ENCODE peak calls at places on chromosomes 5 and 9, in ten cellular contexts. One of them, this sample, is unnamed.

GRCh38 chr5:62931081-62931480 is 352.5 kb downstream of the LRRC70 start:
- DNase-seq in breast epithelium: no peak
- DNase-seq in IMR-90: no peak
- DNase-seq in K562: no peak
- DNase-seq in ovary: no peak
- DNase-seq in transverse colon: no peak
- DNase-seq in A549: no peak
- DNase-seq in heart left ventricle: no peak
- DNase-seq in tibial nerve: no peak
- DNase-seq in adrenal gland: no peak
- DNase-seq in this sample: no peak

GRCh38 chr5:56088967-56089829 is 94.4 kb upstream of the IL6ST start:
- DNase-seq in ovary: no peak
- DNase-seq in tibial nerve: no peak
- DNase-seq in A549: peak; percentile 31
- DNase-seq in IMR-90: peak; percentile 80
- DNase-seq in heart left ventricle: no peak
- DNase-seq in K562: no peak
- DNase-seq in transverse colon: no peak
- DNase-seq in adrenal gland: no peak
- DNase-seq in breast epithelium: no peak
- DNase-seq in this sample: no peak

GRCh38 chr5:175750476-175751080 is 92.7 kb downstream of the HRH2 start:
- DNase-seq in adrenal gland: no peak
- DNase-seq in transverse colon: no peak
- DNase-seq in IMR-90: no peak
- DNase-seq in breast epithelium: no peak
- DNase-seq in A549: no peak
- DNase-seq in tibial nerve: no peak
- DNase-seq in ovary: no peak
- DNase-seq in heart left ventricle: no peak
- DNase-seq in K562: no peak
- DNase-seq in this sample: no peak

GRCh38 chr5:527646-528591 is 3.7 kb upstream of the SLC9A3 start:
- DNase-seq in K562: no peak
- DNase-seq in breast epithelium: no peak
- DNase-seq in transverse colon: no peak
- DNase-seq in adrenal gland: no peak
- DNase-seq in ovary: no peak
- DNase-seq in heart left ventricle: no peak
- DNase-seq in A549: no peak
- DNase-seq in tibial nerve: no peak
- DNase-seq in IMR-90: no peak
- DNase-seq in this sample: no peak

GRCh38 chr9:134186471-134187109 is 22.2 kb upstream of the RNU6ATAC start:
- DNase-seq in A549: no peak
- DNase-seq in IMR-90: no peak
- DNase-seq in breast epithelium: no peak
- DNase-seq in K562: peak; percentile 44
- DNase-seq in adrenal gland: peak; percentile 59
- DNase-seq in transverse colon: peak; percentile 14
- DNase-seq in ovary: peak; percentile 87
- DNase-seq in tibial nerve: no peak
- DNase-seq in heart left ventricle: no peak
- DNase-seq in this sample: no peak

GRCh38 chr5:179559280-179560252 is 9.2 kb downstream of the RUFY1 start:
- DNase-seq in tibial nerve: peak; percentile 94
- DNase-seq in adrenal gland: peak; percentile 99
- DNase-seq in heart left ventricle: peak; percentile 99
- DNase-seq in K562: no peak
- DNase-seq in breast epithelium: peak; percentile 99
- DNase-seq in transverse colon: peak; percentile 98
- DNase-seq in ovary: peak; percentile 98
- DNase-seq in IMR-90: peak; percentile 98
- DNase-seq in A549: peak; percentile 99
- DNase-seq in this sample: peak; percentile 97

GRCh38 chr9:97673922-97674321 is 23.2 kb downstream of the XPA start:
- DNase-seq in transverse colon: no peak
- DNase-seq in ovary: no peak
- DNase-seq in tibial nerve: no peak
- DNase-seq in K562: no peak
- DNase-seq in breast epithelium: no peak
- DNase-seq in adrenal gland: no peak
- DNase-seq in A549: no peak
- DNase-seq in IMR-90: no peak
- DNase-seq in heart left ventricle: no peak
- DNase-seq in this sample: no peak

GRCh38 chr5:110785356-110785755 is 46.5 kb downstream of the SLC25A46 start:
- DNase-seq in IMR-90: peak; percentile 60
- DNase-seq in K562: no peak
- DNase-seq in adrenal gland: no peak
- DNase-seq in breast epithelium: no peak
- DNase-seq in transverse colon: no peak
- DNase-seq in ovary: no peak
- DNase-seq in heart left ventricle: no peak
- DNase-seq in A549: no peak
- DNase-seq in tibial nerve: no peak
- DNase-seq in this sample: no peak

GRCh38 chr5:168147536-168148460 is 143.6 kb upstream of the WWC1 start:
- DNase-seq in adrenal gland: no peak
- DNase-seq in breast epithelium: no peak
- DNase-seq in heart left ventricle: no peak
- DNase-seq in IMR-90: no peak
- DNase-seq in K562: no peak
- DNase-seq in transverse colon: no peak
- DNase-seq in tibial nerve: no peak
- DNase-seq in ovary: no peak
- DNase-seq in A549: no peak
- DNase-seq in this sample: no peak

GRCh38 chr5:168152660-168153059 is 138.8 kb upstream of the WWC1 start:
- DNase-seq in tibial nerve: no peak
- DNase-seq in ovary: no peak
- DNase-seq in transverse colon: no peak
- DNase-seq in breast epithelium: no peak
- DNase-seq in adrenal gland: no peak
- DNase-seq in IMR-90: no peak
- DNase-seq in K562: no peak
- DNase-seq in heart left ventricle: no peak
- DNase-seq in A549: no peak
- DNase-seq in this sample: no peak

GRCh38 chr5:168155585-168155984 is 135.9 kb upstream of the WWC1 start:
- DNase-seq in A549: no peak
- DNase-seq in IMR-90: no peak
- DNase-seq in transverse colon: no peak
- DNase-seq in tibial nerve: no peak
- DNase-seq in breast epithelium: no peak
- DNase-seq in adrenal gland: no peak
- DNase-seq in heart left ventricle: no peak
- DNase-seq in K562: no peak
- DNase-seq in ovary: no peak
- DNase-seq in this sample: no peak

GRCh38 chr5:168153263-168153930 is 138.0 kb upstream of the WWC1 start:
- DNase-seq in ovary: no peak
- DNase-seq in A549: no peak
- DNase-seq in adrenal gland: no peak
- DNase-seq in heart left ventricle: no peak
- DNase-seq in transverse colon: no peak
- DNase-seq in tibial nerve: no peak
- DNase-seq in breast epithelium: no peak
- DNase-seq in K562: no peak
- DNase-seq in IMR-90: no peak
- DNase-seq in this sample: no peak

DNA sequence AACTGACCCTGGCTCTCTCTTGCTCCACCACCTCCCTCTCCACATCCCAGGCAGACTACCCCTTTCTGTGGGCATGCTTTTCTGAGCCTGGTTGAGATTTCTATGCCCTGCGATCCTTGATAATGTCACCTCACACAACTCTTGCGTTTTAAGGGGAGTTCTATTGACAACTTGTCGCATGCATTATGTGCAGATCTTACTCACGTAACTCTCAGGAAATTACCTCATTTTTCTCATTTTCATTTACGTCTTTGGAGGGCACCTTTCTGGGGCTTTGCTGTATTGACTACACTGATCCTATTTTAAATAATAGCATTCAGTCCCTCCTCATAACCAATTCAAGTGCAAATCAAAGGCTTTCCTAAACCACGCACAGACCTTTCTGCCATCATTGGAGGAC is 140.4 kb upstream of the WWC1 start:
- DNase-seq in adrenal gland: no peak
- DNase-seq in transverse colon: no peak
- DNase-seq in tibial nerve: no peak
- DNase-seq in ovary: no peak
- DNase-seq in K562: no peak
- DNase-seq in A549: no peak
- DNase-seq in heart left ventricle: no peak
- DNase-seq in IMR-90: no peak
- DNase-seq in breast epithelium: no peak
- DNase-seq in this sample: no peak
- H3K4me3 ChIP-seq in adrenal gland: no peak overlapping the region
- H3K4me3 ChIP-seq in transverse colon: no peak overlapping the region
- H3K4me3 ChIP-seq in tibial nerve: no peak overlapping the region
- H3K4me3 ChIP-seq in ovary: no peak overlapping the region
- H3K4me3 ChIP-seq in K562: no peak overlapping the region
- H3K4me3 ChIP-seq in A549: no peak overlapping the region
- H3K4me3 ChIP-seq in heart left ventricle: no peak overlapping the region
- H3K4me3 ChIP-seq in IMR-90: no peak overlapping the region
- H3K4me3 ChIP-seq in breast epithelium: no peak overlapping the region
- H3K4me3 ChIP-seq in this sample: no peak overlapping the region

DNA sequence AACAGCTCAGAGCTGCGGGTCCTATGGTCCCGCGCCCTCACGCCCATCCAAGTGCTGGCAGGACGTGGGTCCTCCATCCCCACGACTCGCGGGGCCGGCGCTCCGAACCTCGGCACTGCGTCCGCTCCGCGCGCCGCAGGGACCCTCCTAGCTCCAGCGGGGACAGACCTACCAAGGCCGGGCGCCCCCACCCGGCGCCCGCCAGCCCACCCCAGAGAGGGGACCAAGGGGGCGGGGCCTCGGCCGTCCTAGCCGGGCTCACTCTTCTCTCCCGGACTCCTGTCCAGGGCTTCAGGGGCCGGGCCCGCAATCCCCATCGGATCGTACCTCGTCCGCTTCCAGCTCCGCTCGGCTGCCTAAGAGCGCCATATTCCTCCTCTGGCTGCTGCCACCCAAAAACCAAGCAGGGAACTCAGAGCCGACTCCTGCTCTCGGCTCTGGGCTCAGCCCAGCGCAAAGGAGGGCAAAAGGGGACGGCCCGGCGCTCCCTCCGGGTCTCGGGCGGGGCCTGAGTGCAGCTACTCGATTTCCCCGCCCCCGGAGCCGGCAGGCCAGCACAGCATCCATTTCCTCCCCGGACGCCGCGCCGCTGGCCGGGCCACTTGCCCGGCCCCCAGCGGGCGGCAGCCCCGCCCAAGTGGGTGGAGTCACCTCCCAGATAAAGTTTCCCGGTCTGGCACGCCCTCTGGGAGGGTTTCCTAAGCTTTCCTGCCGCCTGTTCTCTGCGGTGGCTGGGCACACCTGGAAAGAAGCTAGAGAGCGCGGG is at the start of gene TTC39B:
- DNase-seq in A549: peak; percentile 74
- DNase-seq in heart left ventricle: peak; percentile 94
- DNase-seq in tibial nerve: peak; percentile 86
- DNase-seq in ovary: peak; percentile 93
- DNase-seq in transverse colon: peak; percentile 96
- DNase-seq in adrenal gland: peak; percentile 95
- DNase-seq in IMR-90: peak; percentile 87
- DNase-seq in breast epithelium: peak; percentile 90
- DNase-seq in K562: peak; percentile 85
- DNase-seq in this sample: peak; percentile 98
- TF ChIP-seq CTCF in A549: no peak
- TF ChIP-seq CTCF in heart left ventricle: peak; percentile 45
- TF ChIP-seq CTCF in tibial nerve: peak; percentile 5
- TF ChIP-seq CTCF in ovary: no peak
- TF ChIP-seq CTCF in transverse colon: no peak
- TF ChIP-seq CTCF in adrenal gland: no peak
- TF ChIP-seq CTCF in IMR-90: peak; percentile 16
- TF ChIP-seq CTCF in breast epithelium: no peak
- TF ChIP-seq CTCF in K562: no peak
- TF ChIP-seq CTCF in this sample: no peak

DNA sequence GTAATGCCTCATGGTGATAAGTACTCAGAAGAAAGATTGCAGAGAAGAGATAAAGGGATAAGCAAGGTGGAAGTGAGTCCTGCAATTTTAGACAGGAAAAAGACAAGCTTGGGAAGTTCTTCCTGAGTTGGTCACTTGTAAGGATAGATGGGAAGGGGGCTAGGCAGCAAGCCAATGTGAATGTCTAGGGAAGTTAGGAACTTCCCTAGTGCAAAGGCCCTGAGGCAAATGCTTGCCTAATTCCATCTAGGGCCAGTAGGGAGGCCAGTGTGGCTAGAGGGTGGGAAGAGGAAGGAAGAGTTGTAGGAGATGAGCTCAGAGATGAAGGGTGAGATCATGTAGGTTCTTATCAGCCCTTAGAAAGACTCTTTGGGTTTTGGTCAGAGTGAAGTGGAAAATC is 206.6 kb downstream of the MAT2B start:
- DNase-seq in ovary: no peak
- DNase-seq in K562: no peak
- DNase-seq in A549: no peak
- DNase-seq in adrenal gland: no peak
- DNase-seq in tibial nerve: no peak
- DNase-seq in breast epithelium: no peak
- DNase-seq in heart left ventricle: no peak
- DNase-seq in IMR-90: peak; percentile 16
- DNase-seq in transverse colon: no peak
- DNase-seq in this sample: no peak
- TF ChIP-seq POLR2A in ovary: no peak
- TF ChIP-seq POLR2A in K562: no peak
- TF ChIP-seq POLR2A in A549: no peak
- TF ChIP-seq POLR2A in adrenal gland: no peak
- TF ChIP-seq POLR2A in tibial nerve: no peak
- TF ChIP-seq POLR2A in breast epithelium: no peak
- TF ChIP-seq POLR2A in heart left ventricle: no peak
- TF ChIP-seq POLR2A in IMR-90: no peak
- TF ChIP-seq POLR2A in transverse colon: no peak
- TF ChIP-seq POLR2A in this sample: no peak

GRCh38 chr5:84568171-84568570 is 183.5 kb upstream of the EDIL3 start:
- DNase-seq in IMR-90: no peak
- DNase-seq in heart left ventricle: no peak
- DNase-seq in A549: no peak
- DNase-seq in breast epithelium: no peak
- DNase-seq in transverse colon: no peak
- DNase-seq in tibial nerve: no peak
- DNase-seq in K562: no peak
- DNase-seq in adrenal gland: no peak
- DNase-seq in ovary: no peak
- DNase-seq in this sample: no peak

GRCh38 chr5:84569307-84569706 is 184.6 kb upstream of the EDIL3 start:
- DNase-seq in ovary: no peak
- DNase-seq in IMR-90: no peak
- DNase-seq in tibial nerve: no peak
- DNase-seq in heart left ventricle: no peak
- DNase-seq in adrenal gland: no peak
- DNase-seq in breast epithelium: no peak
- DNase-seq in A549: no peak
- DNase-seq in transverse colon: no peak
- DNase-seq in K562: no peak
- DNase-seq in this sample: no peak

GRCh38 chr5:84578226-84578625 is 193.5 kb upstream of the EDIL3 start:
- DNase-seq in tibial nerve: no peak
- DNase-seq in A549: no peak
- DNase-seq in transverse colon: no peak
- DNase-seq in IMR-90: no peak
- DNase-seq in heart left ventricle: no peak
- DNase-seq in adrenal gland: no peak
- DNase-seq in K562: no peak
- DNase-seq in breast epithelium: no peak
- DNase-seq in ovary: no peak
- DNase-seq in this sample: no peak

DNA sequence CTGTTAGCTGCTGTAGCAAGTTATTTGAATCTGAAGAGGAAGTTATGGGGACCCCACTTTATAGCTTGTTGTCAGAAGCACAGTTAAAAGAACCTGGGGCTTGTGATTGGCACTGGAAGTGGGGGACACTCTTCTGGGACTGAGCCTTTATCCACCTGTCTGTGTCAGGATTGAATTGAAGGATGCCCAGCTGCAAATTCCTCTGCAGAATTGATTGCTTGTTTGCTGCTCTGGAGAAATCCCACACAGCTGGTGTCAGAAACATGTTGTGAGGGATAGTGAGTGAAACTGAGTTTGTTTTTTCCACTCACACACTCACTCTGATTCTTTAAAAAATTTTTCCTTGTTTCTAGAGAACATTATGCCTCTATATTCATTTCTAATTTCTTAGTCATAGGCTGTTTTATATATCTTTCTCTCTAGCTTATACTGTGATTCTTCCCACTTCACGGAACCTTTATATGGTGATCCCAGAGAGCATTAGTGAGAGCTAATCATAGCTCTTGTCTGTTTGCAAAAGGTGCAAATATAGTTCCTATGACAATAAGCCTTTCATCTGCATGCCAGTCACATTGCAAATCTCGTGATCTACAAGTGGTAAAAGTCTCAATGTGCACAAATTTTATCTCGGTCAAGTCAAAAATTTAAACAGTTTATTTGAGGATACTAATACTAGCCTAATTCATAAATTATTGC is 188.5 kb upstream of the EDIL3 start:
- DNase-seq in IMR-90: no peak
- DNase-seq in transverse colon: no peak
- DNase-seq in K562: no peak
- DNase-seq in ovary: no peak
- DNase-seq in tibial nerve: no peak
- DNase-seq in A549: no peak
- DNase-seq in heart left ventricle: no peak
- DNase-seq in breast epithelium: no peak
- DNase-seq in adrenal gland: no peak
- DNase-seq in this sample: no peak
- H3K4me3 ChIP-seq in IMR-90: no peak overlapping the region
- H3K4me3 ChIP-seq in transverse colon: no peak overlapping the region
- H3K4me3 ChIP-seq in K562: no peak overlapping the region
- H3K4me3 ChIP-seq in ovary: no peak overlapping the region
- H3K4me3 ChIP-seq in tibial nerve: no peak overlapping the region
- H3K4me3 ChIP-seq in A549: no peak overlapping the region
- H3K4me3 ChIP-seq in heart left ventricle: no peak overlapping the region
- H3K4me3 ChIP-seq in breast epithelium: no peak overlapping the region
- H3K4me3 ChIP-seq in adrenal gland: no peak overlapping the region
- H3K4me3 ChIP-seq in this sample: no peak overlapping the region

This sample was measured in lower leg skin.